ENCODE peak calls at places on chromosomes 3 and 15, in seven cellular contexts. One of them, this sample, is unnamed.

GRCh38 chr15:90031231-90031791 is 30.2 kb downstream of the ZNF710 start:
- DNase-seq in tibial artery: peak; percentile 18
- DNase-seq in cardiac muscle cell: peak; percentile 81
- DNase-seq in IMR-90: peak; percentile 11
- DNase-seq in left ventricle myocardium inferior: no peak
- DNase-seq in esophagus squamous epithelium: no peak
- DNase-seq in heart left ventricle: peak; percentile 26
- DNase-seq in this sample: no peak

GRCh38 chr15:59268980-59269472 is 62.4 kb downstream of the LDHAL6B start:
- DNase-seq in cardiac muscle cell: no peak
- DNase-seq in esophagus squamous epithelium: no peak
- DNase-seq in tibial artery: no peak
- DNase-seq in IMR-90: no peak
- DNase-seq in left ventricle myocardium inferior: no peak
- DNase-seq in heart left ventricle: no peak
- DNase-seq in this sample: no peak

GRCh38 chr15:56739964-56740640 is 6.8 kb upstream of the ZNF280D start:
- DNase-seq in heart left ventricle: no peak
- DNase-seq in esophagus squamous epithelium: no peak
- DNase-seq in cardiac muscle cell: no peak
- DNase-seq in left ventricle myocardium inferior: no peak
- DNase-seq in tibial artery: no peak
- DNase-seq in IMR-90: no peak
- DNase-seq in this sample: no peak

GRCh38 chr15:78415284-78415683 is 22.7 kb upstream of the IREB2 start:
- DNase-seq in IMR-90: no peak
- DNase-seq in heart left ventricle: no peak
- DNase-seq in cardiac muscle cell: peak; percentile 47
- DNase-seq in tibial artery: no peak
- DNase-seq in esophagus squamous epithelium: no peak
- DNase-seq in left ventricle myocardium inferior: no peak
- DNase-seq in this sample: no peak

GRCh38 chr3:62046326-62046725 is 327.0 kb downstream of the FEZF2 start:
- DNase-seq in left ventricle myocardium inferior: no peak
- DNase-seq in tibial artery: no peak
- DNase-seq in IMR-90: peak; percentile 37
- DNase-seq in heart left ventricle: no peak
- DNase-seq in esophagus squamous epithelium: no peak
- DNase-seq in cardiac muscle cell: peak; percentile 34
- DNase-seq in this sample: no peak

GRCh38 chr3:142056656-142057330 is 92.6 kb downstream of the TFDP2 start:
- DNase-seq in tibial artery: no peak
- DNase-seq in esophagus squamous epithelium: no peak
- DNase-seq in left ventricle myocardium inferior: no peak
- DNase-seq in cardiac muscle cell: no peak
- DNase-seq in heart left ventricle: no peak
- DNase-seq in IMR-90: no peak
- DNase-seq in this sample: no peak

GRCh38 chr3:165196577-165197561 is 685 bp upstream of the SLITRK3 start:
- DNase-seq in left ventricle myocardium inferior: no peak
- DNase-seq in esophagus squamous epithelium: no peak
- DNase-seq in tibial artery: no peak
- DNase-seq in IMR-90: no peak
- DNase-seq in heart left ventricle: no peak
- DNase-seq in cardiac muscle cell: no peak
- DNase-seq in this sample: no peak

GRCh38 chr3:179882322-179882721 is 154.4 kb downstream of the PEX5L start:
- DNase-seq in tibial artery: no peak
- DNase-seq in left ventricle myocardium inferior: no peak
- DNase-seq in esophagus squamous epithelium: no peak
- DNase-seq in IMR-90: no peak
- DNase-seq in cardiac muscle cell: no peak
- DNase-seq in heart left ventricle: no peak
- DNase-seq in this sample: no peak

GRCh38 chr3:87625911-87626310 is 349.5 kb upstream of the POU1F1 start:
- DNase-seq in heart left ventricle: no peak
- DNase-seq in IMR-90: no peak
- DNase-seq in esophagus squamous epithelium: no peak
- DNase-seq in left ventricle myocardium inferior: no peak
- DNase-seq in tibial artery: no peak
- DNase-seq in cardiac muscle cell: no peak
- DNase-seq in this sample: no peak

GRCh38 chr3:113514265-113514769 is 639 bp downstream of the SPICE1 start:
- DNase-seq in esophagus squamous epithelium: no peak
- DNase-seq in cardiac muscle cell: no peak
- DNase-seq in heart left ventricle: no peak
- DNase-seq in tibial artery: no peak
- DNase-seq in IMR-90: peak; percentile 12
- DNase-seq in left ventricle myocardium inferior: no peak
- DNase-seq in this sample: no peak

GRCh38 chr3:155065537-155065936 is 14.6 kb upstream of the MME start:
- DNase-seq in heart left ventricle: no peak
- DNase-seq in left ventricle myocardium inferior: no peak
- DNase-seq in IMR-90: peak; percentile 88
- DNase-seq in cardiac muscle cell: peak; percentile 70
- DNase-seq in esophagus squamous epithelium: no peak
- DNase-seq in tibial artery: no peak
- DNase-seq in this sample: no peak

DNA sequence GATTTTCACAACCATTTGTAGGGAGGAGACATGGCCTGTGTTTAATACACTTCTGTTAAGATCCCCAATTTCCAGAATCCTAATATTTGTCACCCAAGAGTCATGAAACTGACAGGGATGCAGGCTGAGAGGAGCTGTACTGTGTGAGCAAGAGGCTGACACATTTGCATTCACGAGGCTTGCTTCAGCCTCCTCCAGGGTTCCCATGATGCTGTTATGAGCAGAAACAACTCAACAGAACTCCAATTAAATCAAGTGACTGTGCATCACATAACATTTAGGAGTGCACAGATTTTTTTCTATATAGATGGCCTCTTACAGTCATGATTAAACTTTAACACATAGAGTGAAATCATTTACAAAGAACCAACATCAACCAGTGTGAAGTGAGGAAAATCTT is 292.3 kb upstream of the STT3B start:
- DNase-seq in IMR-90: no peak
- DNase-seq in heart left ventricle: no peak
- DNase-seq in esophagus squamous epithelium: no peak
- DNase-seq in tibial artery: no peak
- DNase-seq in left ventricle myocardium inferior: no peak
- DNase-seq in cardiac muscle cell: no peak
- DNase-seq in this sample: no peak
- H3K4me3 ChIP-seq in IMR-90: no peak overlapping the region
- H3K4me3 ChIP-seq in heart left ventricle: no peak overlapping the region
- H3K4me3 ChIP-seq in esophagus squamous epithelium: no peak overlapping the region
- H3K4me3 ChIP-seq in tibial artery: no peak overlapping the region
- H3K4me3 ChIP-seq in left ventricle myocardium inferior: no peak overlapping the region
- H3K4me3 ChIP-seq in cardiac muscle cell: no peak overlapping the region
- H3K4me3 ChIP-seq in this sample: no peak overlapping the region

DNA sequence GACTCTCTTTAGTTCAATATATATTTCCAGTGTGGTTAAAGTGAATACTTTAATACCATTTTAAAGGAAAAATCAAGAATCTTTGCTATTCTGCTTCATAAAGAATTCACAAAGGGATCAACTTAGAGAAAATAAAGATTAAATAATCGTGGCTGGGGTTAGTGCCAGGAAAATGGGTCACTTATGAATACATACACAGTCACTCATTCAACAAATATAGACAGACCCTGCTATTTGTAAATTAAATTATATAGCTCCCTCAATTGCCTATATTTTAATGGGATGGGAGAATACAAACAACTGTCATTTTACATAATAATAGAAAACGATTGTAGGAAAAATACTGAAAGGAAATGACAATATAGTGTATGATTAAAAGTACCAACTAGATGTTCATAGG is 300.5 kb upstream of the CBLB start:
- DNase-seq in heart left ventricle: no peak
- DNase-seq in esophagus squamous epithelium: no peak
- DNase-seq in left ventricle myocardium inferior: no peak
- DNase-seq in cardiac muscle cell: no peak
- DNase-seq in tibial artery: no peak
- DNase-seq in IMR-90: no peak
- DNase-seq in this sample: no peak
- H3K4me1 ChIP-seq in heart left ventricle: no peaks in the 10 kb centered on the region
- H3K4me1 ChIP-seq in esophagus squamous epithelium: no peaks in the 10 kb centered on the region
- H3K4me1 ChIP-seq in left ventricle myocardium inferior: no peaks in the 10 kb centered on the region
- H3K4me1 ChIP-seq in cardiac muscle cell: no peaks in the 10 kb centered on the region
- H3K4me1 ChIP-seq in tibial artery: no peaks in the 10 kb centered on the region
- H3K4me1 ChIP-seq in IMR-90: no peaks in the 10 kb centered on the region
- H3K4me1 ChIP-seq in this sample: no peaks in the 10 kb centered on the region

GRCh38 chr15:45117327-45118130 is 3.4 kb downstream of the DUOXA2 start:
- DNase-seq in esophagus squamous epithelium: no peak
- DNase-seq in tibial artery: no peak
- DNase-seq in cardiac muscle cell: no peak
- DNase-seq in left ventricle myocardium inferior: no peak
- DNase-seq in IMR-90: no peak
- DNase-seq in heart left ventricle: no peak
- DNase-seq in this sample: no peak
- H3K4me3 ChIP-seq in esophagus squamous epithelium: peak overlapping the region; percentile 21
- H3K4me3 ChIP-seq in tibial artery: peak overlapping the region; percentile 22
- H3K4me3 ChIP-seq in cardiac muscle cell: no peak overlapping the region
- H3K4me3 ChIP-seq in left ventricle myocardium inferior: peak overlapping the region; percentile 54
- H3K4me3 ChIP-seq in IMR-90: no peak overlapping the region
- H3K4me3 ChIP-seq in heart left ventricle: peak overlapping the region; percentile 2
- H3K4me3 ChIP-seq in this sample: peak overlapping the region; percentile 59

DNA sequence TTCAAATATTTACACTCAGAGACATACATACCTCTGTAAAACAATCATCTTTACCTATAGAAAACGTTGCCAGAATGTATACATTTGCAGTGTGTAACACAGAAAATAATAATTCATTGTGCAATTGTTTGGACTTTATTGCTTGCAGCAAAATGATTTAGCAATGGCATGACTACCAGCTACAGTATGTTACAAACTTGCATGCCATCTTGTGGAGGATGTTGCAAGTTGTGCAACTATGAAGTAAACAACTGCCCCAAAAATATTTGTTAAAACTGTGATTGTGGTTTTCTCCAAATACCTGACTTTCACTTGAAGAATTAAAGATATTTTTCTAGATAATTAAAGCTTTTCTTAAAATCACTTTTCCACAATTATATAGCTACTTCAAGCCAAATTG is 27.1 kb upstream of the C3orf49 start:
- DNase-seq in left ventricle myocardium inferior: no peak
- DNase-seq in IMR-90: peak; percentile 53
- DNase-seq in heart left ventricle: no peak
- DNase-seq in esophagus squamous epithelium: no peak
- DNase-seq in tibial artery: no peak
- DNase-seq in cardiac muscle cell: peak; percentile 69
- DNase-seq in this sample: no peak
- H3K4me1 ChIP-seq in left ventricle myocardium inferior: no peaks in the 10 kb centered on the region
- H3K4me1 ChIP-seq in IMR-90: no peaks in the 10 kb centered on the region
- H3K4me1 ChIP-seq in heart left ventricle: no peaks in the 10 kb centered on the region
- H3K4me1 ChIP-seq in esophagus squamous epithelium: no peaks in the 10 kb centered on the region
- H3K4me1 ChIP-seq in tibial artery: no peaks in the 10 kb centered on the region
- H3K4me1 ChIP-seq in cardiac muscle cell: no peaks in the 10 kb centered on the region
- H3K4me1 ChIP-seq in this sample: no peaks in the 10 kb centered on the region

GRCh38 chr3:71109241-71109976 is 474.1 kb downstream of the FOXP1 start:
- DNase-seq in cardiac muscle cell: peak; percentile 73
- DNase-seq in esophagus squamous epithelium: no peak
- DNase-seq in left ventricle myocardium inferior: no peak
- DNase-seq in heart left ventricle: no peak
- DNase-seq in tibial artery: no peak
- DNase-seq in IMR-90: peak; percentile 90
- DNase-seq in this sample: no peak
- H3K4me3 ChIP-seq in cardiac muscle cell: no peak overlapping the region
- H3K4me3 ChIP-seq in esophagus squamous epithelium: no peak overlapping the region
- H3K4me3 ChIP-seq in left ventricle myocardium inferior: no peak overlapping the region
- H3K4me3 ChIP-seq in heart left ventricle: no peak overlapping the region
- H3K4me3 ChIP-seq in tibial artery: no peak overlapping the region
- H3K4me3 ChIP-seq in IMR-90: peak overlapping the region; percentile 40
- H3K4me3 ChIP-seq in this sample: peak overlapping the region; percentile 3

This sample was measured in thoracic aorta.